ENCODE peak calls at places on chromosomes 1 and 21, in four cellular contexts. E, N, D and Q are unnamed samples.

GRCh38 chr1:41773144-41773571 is 145.6 kb downstream of the HIVEP3 start:
- DNase-seq in E (no peak), N (no peak), D (no peak), Q (peak; percentile 31)

GRCh38 chr1:61639937-61640336 is 85.0 kb downstream of the TM2D1 start:
- DNase-seq in E (no peak), N (no peak), D (no peak), Q (no peak)

GRCh38 chr1:41726899-41727748 is 191.6 kb downstream of the HIVEP3 start:
- DNase-seq in E (peak; percentile 58), N (peak; percentile 88), D (peak; percentile 68), Q (no peak)

GRCh38 chr1:231534703-231535159 is 6.3 kb downstream of the TSNAX start:
- DNase-seq in E (no peak), N (no peak), D (no peak), Q (no peak)

GRCh38 chr1:54248966-54249365 is 49.0 kb downstream of the MRPL37 start:
- DNase-seq in E (no peak), N (no peak), D (no peak), Q (no peak)

GRCh38 chr1:238281418-238281817 is 390.7 kb upstream of the ZP4 start:
- DNase-seq in E (no peak), N (no peak), D (no peak), Q (no peak)

GRCh38 chr1:29688477-29689365 is 452.4 kb downstream of the PTPRU start:
- DNase-seq in E (peak; percentile 58), N (no peak), D (peak; percentile 41), Q (no peak)

GRCh38 chr1:184621262-184621661 is 133.4 kb downstream of the EDEM3 start:
- DNase-seq in E (no peak), N (no peak), D (no peak), Q (peak; percentile 68)

GRCh38 chr1:31374511-31375196 is 1.8 kb upstream of the FABP3 start:
- DNase-seq in E (no peak), N (no peak), D (no peak), Q (peak; percentile 37)

GRCh38 chr1:227892930-227893695 is 54.6 kb downstream of the WNT9A start:
- DNase-seq in E (no peak), N (peak; percentile 37), D (peak; percentile 50), Q (no peak)

GRCh38 chr1:74362691-74363090 is 127.5 kb downstream of the TNNI3K start:
- DNase-seq in E (no peak), N (no peak), D (no peak), Q (no peak)

GRCh38 chr1:36396359-36396758 is 1.3 kb downstream of the LSM10 start:
- DNase-seq in E (no peak), N (no peak), D (no peak), Q (no peak)

GRCh38 chr21:28771790-28772501 is 220.7 kb downstream of the LTN1 start:
- DNase-seq in E (no peak), N (no peak), D (no peak), Q (peak; percentile 81)

GRCh38 chr1:169160845-169161511 is 54.5 kb downstream of the ATP1B1 start:
- DNase-seq in E (no peak), N (no peak), D (no peak), Q (no peak)

GRCh38 chr1:149849947-149850360 is 49.4 kb upstream of the BOLA1 start:
- DNase-seq in E (no peak), N (no peak), D (peak; percentile 39), Q (no peak)

GRCh38 chr1:54758678-54759348 is 5.5 kb downstream of the PARS2 start:
- DNase-seq in E (no peak), N (no peak), D (no peak), Q (no peak)

GRCh38 chr1:116764466-116764896 is 10.3 kb downstream of the CD2 start:
- DNase-seq in E (no peak), N (no peak), D (no peak), Q (no peak)

GRCh38 chr1:168991667-168992475 is 114.6 kb upstream of the ATP1B1 start:
- DNase-seq in E (no peak), N (no peak), D (no peak), Q (no peak)

GRCh38 chr1:22223176-22223575 is 80.3 kb upstream of the WNT4 start:
- DNase-seq in E (no peak), N (no peak), D (peak; percentile 12), Q (no peak)

GRCh38 chr1:56095924-56096655 is 483.3 kb downstream of the PLPP3 start:
- DNase-seq in E (no peak), N (no peak), D (no peak), Q (peak; percentile 76)

GRCh38 chr1:148373236-148373935 is 109.7 kb downstream of the PPIAL4G start:
- DNase-seq in E (no peak), N (no peak), D (no peak), Q (no peak)

GRCh38 chr1:70171512-70171911 is 33.9 kb downstream of the LRRC40 start:
- DNase-seq in E (no peak), N (no peak), D (no peak), Q (no peak)

GRCh38 chr1:234000557-234001081 is 96.1 kb downstream of the SLC35F3 start:
- DNase-seq in E (no peak), N (no peak), D (peak; percentile 57), Q (no peak)

GRCh38 chr1:92623187-92623778 is 136.6 kb upstream of the GFI1 start:
- DNase-seq in E (peak; percentile 22), N (no peak), D (no peak), Q (no peak)

GRCh38 chr21:33858672-33859372 is 56.8 kb downstream of the ATP5PO start:
- DNase-seq in E (no peak), N (no peak), D (no peak), Q (no peak)

GRCh38 chr1:231199868-231200267 is 38.0 kb downstream of the TRIM67 start:
- DNase-seq in E (no peak), N (no peak), D (no peak), Q (no peak)

GRCh38 chr1:231272880-231273279 is 31.9 kb downstream of the GNPAT start:
- DNase-seq in E (no peak), N (peak; percentile 66), D (no peak), Q (no peak)

GRCh38 chr21:38853421-38853919 is 47.7 kb downstream of the ETS2 start:
- DNase-seq in E (no peak), N (no peak), D (no peak), Q (no peak)

DNA sequence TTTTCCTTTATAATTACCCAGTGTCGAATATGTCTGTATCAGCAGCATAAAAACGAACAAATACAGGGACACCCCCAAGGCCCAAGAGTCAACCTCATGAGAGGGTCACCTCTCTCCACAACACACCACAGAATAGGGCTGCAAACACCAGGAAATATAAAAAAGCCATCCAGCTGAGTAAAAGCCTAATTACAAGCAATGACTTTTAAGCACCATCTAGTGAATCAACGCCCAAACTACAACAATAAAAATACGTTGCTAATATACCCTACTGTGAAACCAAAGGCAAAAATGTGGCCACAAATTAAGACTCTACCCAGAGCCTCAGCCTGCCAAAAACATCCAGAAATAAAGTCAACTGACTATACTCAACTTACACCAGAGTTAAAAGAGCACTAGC is 817.9 kb upstream of the NEGR1 start:
- DNase-seq in E (no peak), N (no peak), D (no peak), Q (no peak)
- TF ChIP-seq CTCF in E (no peak), N (no peak), D (peak; percentile 46), Q (no peak)

DNA sequence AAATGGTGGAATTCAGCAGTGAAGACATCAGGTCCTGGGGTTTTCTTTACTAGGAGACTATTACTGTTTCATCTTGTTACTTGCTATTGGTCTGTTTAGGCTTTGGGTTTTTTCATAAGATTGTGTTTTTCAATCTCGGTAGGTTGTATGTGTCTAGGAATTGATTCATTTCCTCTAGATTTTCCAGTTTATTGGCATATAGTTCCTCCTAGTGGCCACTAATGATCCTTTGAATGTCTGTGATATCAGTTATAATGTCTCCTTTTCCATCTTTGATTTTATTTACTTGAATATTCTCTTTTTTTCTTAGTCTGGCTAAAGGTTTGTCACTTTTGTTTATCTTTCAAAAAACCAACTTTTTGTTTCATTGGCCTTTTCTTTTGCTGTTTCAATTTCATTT is 233.0 kb downstream of the RWDD3 start:
- DNase-seq in E (no peak), N (no peak), D (no peak), Q (no peak)
- TF ChIP-seq CTCF in E (no peak), N (no peak), D (peak; percentile 59), Q (no peak)

GRCh38 chr1:217431395-217431794 is 199.5 kb downstream of the GPATCH2 start:
- DNase-seq in E (no peak), N (no peak), D (no peak), Q (no peak)

GRCh38 chr1:217432339-217432738 is 198.6 kb downstream of the GPATCH2 start:
- DNase-seq in E (no peak), N (no peak), D (no peak), Q (no peak)

GRCh38 chr1:217437375-217437774 is 193.5 kb downstream of the GPATCH2 start:
- DNase-seq in E (no peak), N (no peak), D (peak; percentile 59), Q (no peak)

GRCh38 chr1:217433664-217434063 is 197.2 kb downstream of the GPATCH2 start:
- DNase-seq in E (no peak), N (no peak), D (no peak), Q (no peak)

GRCh38 chr1:217435159-217435558 is 195.7 kb downstream of the GPATCH2 start:
- DNase-seq in E (no peak), N (no peak), D (no peak), Q (no peak)
- TF ChIP-seq CTCF in E (no peak), N (no peak), D (no peak), Q (no peak)

GRCh38 chr1:11685210-11685752 is 4.3 kb upstream of the MAD2L2 start:
- DNase-seq in E (no peak), N (no peak), D (no peak), Q (no peak)
- TF ChIP-seq CTCF in E (no peak), N (no peak), D (peak; percentile 44), Q (no peak)

GRCh38 chr1:15288173-15288926 is 41.3 kb downstream of the FHAD1 start:
- DNase-seq in E (no peak), N (no peak), D (peak; percentile 24), Q (no peak)
- TF ChIP-seq CTCF in E (no peak), N (no peak), D (peak; percentile 17), Q (no peak)

GRCh38 chr1:206839857-206840256 is 25.6 kb upstream of the IL20 start:
- DNase-seq in E (no peak), N (no peak), D (no peak), Q (peak; percentile 31)
- TF ChIP-seq CTCF in E (no peak), N (no peak), D (no peak), Q (no peak)

GRCh38 chr1:109610609-109611307 is 8.7 kb downstream of the GNAT2 start:
- DNase-seq in E (no peak), N (no peak), D (peak; percentile 66), Q (no peak)
- TF ChIP-seq CTCF in E (no peak), N (no peak), D (no peak), Q (no peak)

DNA sequence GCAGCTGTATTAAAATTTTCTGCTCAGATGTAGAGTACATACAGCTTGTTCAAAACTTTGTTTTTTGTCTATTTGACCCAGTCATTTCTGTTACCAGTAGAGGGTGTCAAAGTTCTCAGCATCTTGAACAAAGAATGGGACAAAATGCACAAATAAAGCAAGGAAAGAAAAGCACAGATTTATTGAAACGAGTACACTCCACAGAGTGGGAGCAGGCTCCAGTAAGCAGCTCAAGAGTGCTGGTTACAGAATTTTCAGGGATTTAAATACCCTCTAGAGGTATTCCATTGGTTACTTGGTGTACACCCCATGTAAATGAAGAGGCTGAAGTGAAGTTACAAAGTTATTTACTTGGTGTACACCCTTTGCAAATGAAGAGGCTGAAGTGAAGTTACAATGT is 8.9 kb upstream of the PRMT6 start:
- DNase-seq in E (no peak), N (no peak), D (no peak), Q (no peak)
- TF ChIP-seq CTCF in E (no peak), N (no peak), D (no peak), Q (peak; percentile 6)